ENCODE peak calls at places on chromosomes 12 and 14, in six cellular contexts. I is right atrium auricular region, U is breast epithelium, Q is left lung, N is body of pancreas, F is GM23248. Z is an unnamed sample.
A peak's percentile ranks its signal among the peaks of the same experiment; 100 is the strongest.

GRCh38 chr12:128790221-128790620 is 33.5 kb downstream of the SLC15A4 start:
- DNase-seq in I (no peak), Q (no peak), F (no peak), U (no peak), N (no peak), Z (no peak)

GRCh38 chr14:54816450-54816849 is 86.2 kb downstream of the GCH1 start:
- DNase-seq in Q (no peak), F (no peak), I (no peak), N (no peak), U (no peak), Z (no peak)

GRCh38 chr14:77980475-77981321 is 180.8 kb downstream of the ADCK1 start:
- DNase-seq in I (no peak), Q (peak; percentile 90), U (no peak), N (peak; percentile 87), F (no peak), Z (no peak)

GRCh38 chr12:56477521-56478225 is 9.3 kb downstream of the SPRYD4 start:
- DNase-seq in U (no peak), N (no peak), Q (no peak), I (no peak), F (no peak), Z (no peak)

GRCh38 chr12:46711756-46712155 is 114.0 kb downstream of the SLC38A4 start:
- DNase-seq in I (no peak), F (peak; percentile 49), N (no peak), U (no peak), Q (no peak), Z (no peak)

GRCh38 chr14:22200977-22201605 is 387.9 kb downstream of the DAD1 start:
- DNase-seq in N (no peak), U (no peak), F (peak; percentile 66), Q (no peak), I (no peak), Z (no peak)

GRCh38 chr12:77104792-77105191 is 39.4 kb upstream of the E2F7 start:
- DNase-seq in U (no peak), F (peak; percentile 76), N (no peak), I (no peak), Q (no peak), Z (no peak)

GRCh38 chr14:92400579-92401444 is 77.8 kb downstream of the SLC24A4 start:
- DNase-seq in N (no peak), I (no peak), Q (no peak), F (no peak), U (no peak), Z (no peak)

GRCh38 chr14:69766984-69767368 is at the start of gene SRSF5:
- DNase-seq in F (peak; percentile 98), U (peak; percentile 97), N (peak; percentile 96), I (peak; percentile 98), Q (peak; percentile 98), Z (peak; percentile 89)

GRCh38 chr12:88952543-88952942 is 372.3 kb upstream of the KITLG start:
- DNase-seq in N (peak; percentile 18), F (peak; percentile 47), I (no peak), U (no peak), Q (no peak), Z (no peak)

GRCh38 chr12:114340231-114340630 is 65.7 kb downstream of the TBX5 start:
- DNase-seq in F (peak; percentile 49), U (no peak), I (no peak), N (no peak), Q (no peak), Z (no peak)

GRCh38 chr14:60815371-60815770 is 80.8 kb downstream of the MNAT1 start:
- DNase-seq in F (no peak), Q (peak; percentile 18), N (no peak), I (no peak), U (no peak), Z (no peak)

GRCh38 chr14:58815046-58815701 is 177.4 kb downstream of the DACT1 start:
- DNase-seq in F (peak; percentile 75), I (no peak), N (no peak), U (no peak), Q (no peak), Z (no peak)

GRCh38 chr12:115481141-115481540 is 796.4 kb downstream of the MED13L start:
- DNase-seq in U (no peak), I (no peak), N (no peak), Q (no peak), F (no peak), Z (no peak)

GRCh38 chr12:98503593-98504367 is 11.6 kb upstream of the TMPO start:
- DNase-seq in U (peak; percentile 87), Q (peak; percentile 97), N (peak; percentile 95), I (peak; percentile 95), F (peak; percentile 96), Z (peak; percentile 89)

GRCh38 chr14:99589031-99589441 is 15.0 kb downstream of the CCDC85C start:
- DNase-seq in U (no peak), N (no peak), F (no peak), Q (no peak), I (no peak), Z (no peak)

GRCh38 chr12:39319180-39319579 is 123.7 kb downstream of the KIF21A start:
- DNase-seq in Q (no peak), F (no peak), N (no peak), I (no peak), U (no peak), Z (no peak)

GRCh38 chr12:124407074-124407473 is 112.2 kb downstream of the RFLNA start:
- DNase-seq in N (no peak), I (no peak), Q (no peak), F (no peak), U (no peak), Z (no peak)

GRCh38 chr14:103121846-103122577 is 1.2 kb upstream of the TNFAIP2 start:
- DNase-seq in Q (peak; percentile 92), I (peak; percentile 95), F (peak; percentile 63), N (peak; percentile 94), U (peak; percentile 71), Z (no peak)

GRCh38 chr12:76740501-76740900 is 23.4 kb upstream of the ZDHHC17 start:
- DNase-seq in Q (no peak), N (no peak), F (no peak), U (no peak), I (no peak), Z (no peak)

GRCh38 chr12:12883369-12884001 is 7.9 kb upstream of the GPRC5A start:
- DNase-seq in N (no peak), Q (no peak), U (no peak), I (no peak), F (peak; percentile 35), Z (no peak)

GRCh38 chr12:67726868-67727267 is 78.3 kb downstream of the DYRK2 start:
- DNase-seq in I (no peak), U (no peak), F (no peak), N (no peak), Q (no peak), Z (no peak)

GRCh38 chr14:93105362-93105761 is 10.4 kb downstream of the ITPK1 start:
- DNase-seq in U (peak; percentile 67), I (peak; percentile 73), Q (peak; percentile 91), F (peak; percentile 71), N (no peak), Z (no peak)

GRCh38 chr12:46609671-46610070 is 216.1 kb downstream of the SLC38A4 start:
- DNase-seq in Q (no peak), I (no peak), U (no peak), F (no peak), N (peak; percentile 35), Z (no peak)

GRCh38 chr12:20220339-20220738 is 148.0 kb upstream of the PDE3A start:
- DNase-seq in F (peak; percentile 44), U (no peak), I (no peak), Q (no peak), N (no peak), Z (no peak)

GRCh38 chr14:69592923-69593677 is 18.3 kb upstream of the SUSD6 start:
- DNase-seq in I (peak; percentile 72), U (no peak), Q (no peak), N (no peak), F (peak; percentile 76), Z (no peak)

GRCh38 chr14:58942516-58942915 is 246.0 kb upstream of the DAAM1 start:
- DNase-seq in F (peak; percentile 67), I (no peak), N (no peak), U (no peak), Q (no peak), Z (no peak)

GRCh38 chr12:9706081-9706685 is 26.7 kb downstream of the CLECL1 start:
- DNase-seq in Q (no peak), U (no peak), F (no peak), N (no peak), I (no peak), Z (no peak)

GRCh38 chr14:44962573-44963528 is 861 bp downstream of the TOGARAM1 start:
- DNase-seq in Q (peak; percentile 85), N (peak; percentile 52), U (peak; percentile 28), I (peak; percentile 68), F (peak; percentile 82), Z (peak; percentile 15)

GRCh38 chr14:92907316-92907911 is 15.5 kb upstream of the CHGA start:
- DNase-seq in N (no peak), I (no peak), U (no peak), F (no peak), Q (no peak), Z (no peak)

GRCh38 chr14:82595466-82595865 is 1061.8 kb upstream of the SEL1L start:
- DNase-seq in F (no peak), U (no peak), I (no peak), N (no peak), Q (no peak), Z (no peak)
- H3K9me3 ChIP-seq in F (peaks cover 7% of the 10 kb centered on the region), U (no peaks in the 10 kb centered on the region), I (no peaks in the 10 kb centered on the region), N (no peaks in the 10 kb centered on the region), Q (no peaks in the 10 kb centered on the region), Z (no peaks in the 10 kb centered on the region)

GRCh38 chr12:132937476-132937875 is 18.6 kb downstream of the ZNF605 start:
- DNase-seq in Q (no peak), N (no peak), U (no peak), I (no peak), F (no peak), Z (no peak)
- H3K9me3 ChIP-seq in Q (peaks cover 11% of the 10 kb centered on the region), N (peaks cover 49% of the 10 kb centered on the region), U (peaks cover 89% of the 10 kb centered on the region), I (peaks cover 21% of the 10 kb centered on the region), F (peaks cover 6% of the 10 kb centered on the region), Z (peaks cover 6% of the 10 kb centered on the region)

DNA sequence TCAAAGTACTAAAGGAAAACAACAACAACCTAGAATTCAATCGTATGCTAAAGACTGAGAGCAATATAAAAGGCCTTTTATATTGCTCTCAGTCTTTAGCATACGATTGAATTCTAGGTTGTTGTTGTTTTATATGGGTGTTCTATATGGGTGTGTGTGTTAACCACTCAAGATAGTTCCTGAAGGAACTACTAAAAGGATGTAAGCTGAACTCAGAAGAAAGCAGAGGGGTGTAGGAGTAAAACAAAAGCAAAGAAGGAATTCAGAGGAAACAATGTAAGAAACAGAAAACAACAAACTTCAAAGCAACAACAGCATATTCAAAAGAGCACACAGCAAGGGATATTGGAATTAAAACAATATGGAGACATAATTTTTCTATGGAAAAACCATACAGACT is 5.4 kb downstream of the ZNF891 start:
- DNase-seq in U (no peak), N (no peak), F (no peak), Q (no peak), I (no peak), Z (no peak)
- H3K9me3 ChIP-seq in U (peaks cover 87% of the 10 kb centered on the region), N (peaks cover 71% of the 10 kb centered on the region), F (peaks cover 4% of the 10 kb centered on the region), Q (peaks cover 46% of the 10 kb centered on the region), I (peaks cover 43% of the 10 kb centered on the region), Z (peaks cover 57% of the 10 kb centered on the region)

GRCh38 chr12:103817791-103818190 is 23.2 kb downstream of the NT5DC3 start:
- DNase-seq in I (no peak), F (no peak), N (no peak), U (no peak), Q (no peak), Z (no peak)
- H3K9me3 ChIP-seq in I (no peaks in the 10 kb centered on the region), F (no peaks in the 10 kb centered on the region), N (no peaks in the 10 kb centered on the region), U (peaks cover 5% of the 10 kb centered on the region), Q (no peaks in the 10 kb centered on the region), Z (no peaks in the 10 kb centered on the region)